ENCODE peak calls at places on chromosomes 4 and X, in ten cellular contexts. G is breast epithelium, J is hepatocyte, E is IMR-90, F is left ventricle myocardium inferior, S is esophagus squamous epithelium, L is cardiac muscle cell, H is left lung, I is lower lobe of right lung, V is thoracic aorta. R is an unnamed sample.

GRCh38 chr4:99323761-99324160 is 2.6 kb upstream of the ADH1B start:
- DNase-seq in L (peak; percentile 87), I (no peak), E (peak; percentile 46), S (no peak), V (no peak), F (no peak), H (no peak), J (no peak), G (no peak), R (no peak)

GRCh38 chrX:56572975-56573374 is 9.5 kb downstream of the UBQLN2 start:
- DNase-seq in V (no peak), H (no peak), I (no peak), G (no peak), J (no peak), L (no peak), E (no peak), F (no peak), S (no peak), R (no peak)

GRCh38 chrX:69387559-69388487 is 116.3 kb upstream of the NALF2 start:
- DNase-seq in I (peak; percentile 45), G (no peak), L (peak; percentile 60), F (peak; percentile 20), J (peak; percentile 66), S (no peak), H (no peak), E (peak; percentile 21), V (no peak), R (peak; percentile 61)

GRCh38 chr4:138269175-138269574 is 27.0 kb upstream of the SLC7A11 start:
- DNase-seq in S (no peak), E (peak; percentile 46), I (no peak), L (no peak), G (no peak), V (no peak), H (no peak), J (no peak), F (no peak), R (no peak)

GRCh38 chrX:21586001-21586400 is 72.1 kb downstream of the KLHL34 start:
- DNase-seq in V (no peak), E (peak; percentile 3), J (no peak), F (no peak), H (no peak), L (no peak), S (no peak), I (no peak), G (no peak), R (no peak)

GRCh38 chr4:173924561-173924960 is 358.9 kb downstream of the FBXO8 start:
- DNase-seq in E (no peak), V (no peak), J (no peak), H (no peak), F (no peak), G (no peak), S (no peak), I (no peak), L (peak; percentile 41), R (no peak)

GRCh38 chr4:37561803-37562207 is 124.4 kb downstream of the RELL1 start:
- DNase-seq in J (peak; percentile 49), G (no peak), V (no peak), L (peak; percentile 80), H (no peak), E (peak; percentile 80), I (no peak), F (no peak), S (no peak), R (no peak)

GRCh38 chr4:152083348-152083747 is 322.5 kb upstream of the GATB start:
- DNase-seq in H (no peak), L (no peak), S (no peak), I (no peak), J (no peak), G (no peak), F (no peak), E (no peak), V (no peak), R (no peak)

GRCh38 chr4:7054106-7054880 is 11.1 kb downstream of the TADA2B start:
- DNase-seq in F (no peak), E (no peak), S (no peak), G (no peak), J (no peak), I (no peak), H (peak; percentile 61), V (no peak), L (no peak), R (no peak)

GRCh38 chr4:7051905-7052304 is 8.7 kb downstream of the TADA2B start:
- DNase-seq in G (no peak), H (peak; percentile 60), S (no peak), V (no peak), J (no peak), I (no peak), E (no peak), L (no peak), F (no peak), R (no peak)

GRCh38 chr4:7051144-7051495 is 7.9 kb downstream of the TADA2B start:
- DNase-seq in I (no peak), V (no peak), J (no peak), S (no peak), F (no peak), G (no peak), L (no peak), H (peak; percentile 59), E (no peak), R (no peak)

GRCh38 chr4:7052313-7052712 is 9.1 kb downstream of the TADA2B start:
- DNase-seq in S (no peak), H (peak; percentile 58), J (no peak), L (no peak), G (no peak), E (no peak), I (no peak), F (no peak), V (no peak), R (no peak)

DNA sequence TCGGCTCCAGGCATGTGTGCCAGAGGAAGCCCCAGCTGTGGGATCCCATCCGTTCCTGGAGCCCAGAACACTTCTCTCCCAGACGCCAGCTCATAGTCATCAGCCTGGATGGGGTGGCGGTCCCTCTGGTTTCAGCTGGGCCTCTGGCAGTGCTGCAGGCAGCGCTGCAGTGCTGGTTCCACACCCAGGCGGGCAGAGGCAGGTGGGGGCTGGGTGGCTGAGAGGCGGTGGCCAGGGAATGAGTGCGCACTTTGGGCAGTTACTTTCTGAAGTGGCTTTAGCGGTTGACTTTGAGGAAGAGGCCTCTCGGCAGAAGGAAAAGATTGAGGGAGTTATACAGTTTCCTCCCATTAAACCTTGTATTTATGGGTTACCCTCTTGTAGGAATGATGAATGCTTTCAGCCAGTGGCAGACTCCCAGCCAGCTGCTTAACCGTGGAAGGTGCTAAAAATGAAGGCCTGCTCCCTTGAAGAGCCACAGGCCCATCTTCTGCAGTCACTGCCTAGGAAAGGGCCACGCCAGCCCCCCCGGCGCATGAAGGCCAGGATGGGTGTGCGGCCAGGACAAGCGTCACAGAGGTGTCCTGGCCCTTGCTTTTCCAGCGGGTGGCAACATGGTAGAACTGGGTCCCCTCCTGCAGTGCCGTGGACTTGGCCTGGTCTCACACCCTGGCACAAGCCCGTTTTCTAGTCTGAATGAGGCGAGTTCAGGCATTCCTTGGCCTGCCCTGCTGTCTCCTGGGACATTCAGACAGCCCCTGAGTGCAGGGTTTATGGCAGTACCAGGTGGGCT is 9.9 kb downstream of the TADA2B start:
- DNase-seq in F (peak; percentile 62), S (no peak), H (peak; percentile 96), V (no peak), I (peak; percentile 89), G (no peak), E (no peak), J (no peak), L (no peak), R (peak; percentile 92)
- H3K4me1 ChIP-seq in F (peaks cover 71% of the 10 kb centered on the region), S (peaks cover 4% of the 10 kb centered on the region), H (peaks cover 45% of the 10 kb centered on the region), V (peaks cover 14% of the 10 kb centered on the region), I (peaks cover 45% of the 10 kb centered on the region), G (peaks cover 4% of the 10 kb centered on the region), E (no peaks in the 10 kb centered on the region), J (no peaks in the 10 kb centered on the region), L (peaks cover 8% of the 10 kb centered on the region), R (peaks cover 21% of the 10 kb centered on the region)

GRCh38 chrX:118507766-118508165 is 12.2 kb downstream of the DOCK11 start:
- DNase-seq in I (no peak), J (no peak), F (no peak), V (no peak), G (no peak), E (no peak), S (no peak), H (no peak), L (no peak), R (no peak)

GRCh38 chrX:118513120-118513899 is 17.7 kb downstream of the DOCK11 start:
- DNase-seq in H (no peak), G (no peak), F (no peak), E (no peak), V (no peak), L (peak; percentile 47), I (no peak), J (no peak), S (no peak), R (no peak)

GRCh38 chrX:118510076-118510475 is 14.5 kb downstream of the DOCK11 start:
- DNase-seq in S (no peak), L (no peak), E (no peak), H (no peak), G (no peak), I (peak; percentile 59), V (no peak), J (no peak), F (peak; percentile 31), R (no peak)

GRCh38 chrX:118508221-118508620 is 12.6 kb downstream of the DOCK11 start:
- DNase-seq in F (no peak), J (no peak), L (no peak), E (no peak), G (no peak), H (no peak), I (no peak), S (no peak), V (no peak), R (no peak)

DNA sequence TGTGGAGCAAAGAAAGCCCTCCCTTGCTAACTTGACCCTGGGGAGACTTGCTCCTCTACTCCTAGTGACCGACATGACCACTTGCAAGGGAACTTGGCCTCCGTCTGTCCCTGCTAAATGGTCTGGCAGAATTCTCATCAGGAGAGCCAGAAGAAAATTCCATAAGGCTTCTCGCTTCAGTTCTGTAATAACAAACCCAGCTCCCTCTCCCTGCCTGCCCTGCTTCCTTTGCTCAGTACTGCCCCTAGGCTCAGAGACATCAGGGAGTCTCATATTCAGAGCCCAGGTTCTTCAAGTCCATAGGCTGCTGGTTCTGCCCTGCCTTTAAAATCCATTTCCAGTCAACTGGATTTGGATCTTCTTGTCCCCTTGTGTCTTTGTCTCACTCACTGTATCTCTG is 13.1 kb downstream of the DOCK11 start:
- DNase-seq in H (no peak), S (no peak), L (peak; percentile 37), I (no peak), F (no peak), G (no peak), E (no peak), V (no peak), J (no peak), R (no peak)
- TF ChIP-seq CTCF in H (no peak), S (no peak), L (peak; percentile 15), I (no peak), F (no peak), G (no peak), E (no peak), V (peak; percentile 21), J (no peak), R (no peak)

GRCh38 chr4:185645403-185645802 is 110.1 kb upstream of the PDLIM3 start:
- DNase-seq in I (no peak), H (no peak), J (no peak), E (no peak), V (no peak), S (no peak), L (no peak), F (no peak), G (no peak), R (no peak)
- H3K36me3 ChIP-seq in I (peaks cover 27% of the 10 kb centered on the region), H (peaks cover 12% of the 10 kb centered on the region), J (no peaks in the 10 kb centered on the region), E (no peaks in the 10 kb centered on the region), V (peaks cover 35% of the 10 kb centered on the region), S (no peaks in the 10 kb centered on the region), L (peaks cover 87% of the 10 kb centered on the region), F (peaks cover 57% of the 10 kb centered on the region), G (no peaks in the 10 kb centered on the region), R (peaks cover 9% of the 10 kb centered on the region)

DNA sequence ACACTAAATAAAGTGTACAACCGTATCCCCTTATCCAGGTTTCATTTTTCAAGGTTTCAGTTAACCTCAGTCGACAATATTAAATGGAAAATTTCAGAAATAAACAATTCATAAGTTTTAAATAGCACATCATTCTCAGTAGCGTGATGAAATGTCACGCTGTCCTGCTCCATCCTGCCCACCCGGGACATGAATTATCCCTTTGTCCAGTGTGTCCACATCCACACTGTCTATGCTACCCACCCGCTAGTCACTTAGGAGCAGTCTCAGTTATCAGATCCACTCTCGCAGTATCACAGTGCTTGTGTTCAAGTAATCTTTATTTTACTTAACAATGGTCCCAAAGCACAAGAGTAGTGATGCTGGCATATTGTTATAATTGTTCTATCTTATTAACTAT is 54.7 kb downstream of the FRYL start:
- DNase-seq in S (no peak), G (no peak), E (no peak), V (no peak), L (no peak), H (no peak), J (no peak), I (no peak), F (no peak), R (no peak)
- H3K4me1 ChIP-seq in S (no peaks in the 10 kb centered on the region), G (no peaks in the 10 kb centered on the region), E (peaks cover 4% of the 10 kb centered on the region), V (peaks cover 59% of the 10 kb centered on the region), L (no peaks in the 10 kb centered on the region), H (peaks cover 31% of the 10 kb centered on the region), J (no peaks in the 10 kb centered on the region), I (peaks cover 21% of the 10 kb centered on the region), F (peaks cover 86% of the 10 kb centered on the region), R (peaks cover 32% of the 10 kb centered on the region)